ENCODE peak calls at places on chromosomes 3 and 15, in nine cellular contexts. K is GM23338, S is left ventricle myocardium inferior, L is uterus, M is aorta, H is PC-9, C is lung, I is A549, B is MM.1S. G is an unnamed sample. For H3K4me1, the result is how much of the 10 kb centered on the place peaks cover.

GRCh38 chr3:127961963-127962362 is 46.9 kb downstream of the KBTBD12 start:
- DNase-seq in K (peak), S (no peak), L (no peak), M (no peak), H (peak), C (no peak), I (peak), B (no peak), G (no peak)

GRCh38 chr3:119098620-119099222 is 47.2 kb upstream of the TEX55 start:
- DNase-seq in K (peak), S (no peak), L (no peak), M (no peak), H (peak), C (no peak), I (peak), B (peak), G (peak)

GRCh38 chr3:61530355-61530754 is 31.0 kb upstream of the PTPRG start:
- DNase-seq in K (peak), S (no peak), L (no peak), M (no peak), H (peak), C (no peak), I (no peak), B (peak), G (no peak)

GRCh38 chr3:48240000-48240710 is 749 bp upstream of the ZNF589 start:
- DNase-seq in K (peak), S (no peak), L (no peak), M (no peak), H (no peak), C (no peak), I (no peak), B (no peak), G (no peak)

GRCh38 chr3:99023590-99024192 is 122.2 kb upstream of the DCBLD2 start:
- DNase-seq in K (peak), S (no peak), L (no peak), M (no peak), H (no peak), C (no peak), I (peak), B (peak), G (no peak)

GRCh38 chr15:77027697-77028450 is 32.9 kb downstream of the PSTPIP1 start:
- DNase-seq in K (peak), S (no peak), L (peak), M (peak), H (no peak), C (no peak), I (no peak), B (no peak), G (peak)

GRCh38 chr3:133384331-133385027 is 15.4 kb upstream of the BFSP2 start:
- DNase-seq in K (peak), S (peak), L (peak), M (no peak), H (peak), C (peak), I (peak), B (peak), G (no peak)

GRCh38 chr3:50516048-50516871 is 12.8 kb upstream of the CACNA2D2 start:
- DNase-seq in K (peak), S (peak), L (peak), M (no peak), H (no peak), C (peak), I (no peak), B (no peak), G (no peak)

GRCh38 chr15:45522179-45522930 is at the start of gene SLC30A4:
- DNase-seq in K (peak), S (peak), L (peak), M (peak), H (peak), C (peak), I (peak), B (peak), G (peak)

GRCh38 chr15:63473999-63474809 is 30.2 kb upstream of the USP3 start:
- DNase-seq in K (peak), S (no peak), L (no peak), M (no peak), H (no peak), C (no peak), I (no peak), B (peak), G (no peak)

GRCh38 chr3:126354776-126355175 is 2.4 kb downstream of the KLF15 start:
- DNase-seq in K (no peak), S (no peak), L (no peak), M (peak), H (no peak), C (no peak), I (no peak), B (peak), G (no peak)

GRCh38 chr3:124246949-124247348 is 255.0 kb upstream of the ROPN1 start:
- DNase-seq in K (peak), S (no peak), L (no peak), M (no peak), H (no peak), C (no peak), I (peak), B (peak), G (no peak)

GRCh38 chr3:44529927-44530326 is 25.1 kb upstream of the ZKSCAN7 start:
- DNase-seq in K (peak), S (no peak), L (no peak), M (no peak), H (no peak), C (no peak), I (no peak), B (peak), G (no peak)

GRCh38 chr15:48437178-48437577 is 105.9 kb downstream of the DUT start:
- DNase-seq in K (no peak), S (no peak), L (no peak), M (no peak), H (no peak), C (no peak), I (no peak), B (no peak), G (no peak)

GRCh38 chr3:61065451-61066011 is 185.7 kb downstream of the FHIT start:
- DNase-seq in K (no peak), S (no peak), L (no peak), M (no peak), H (no peak), C (no peak), I (no peak), B (no peak), G (no peak)

GRCh38 chr15:63971427-63971805 is 74.9 kb downstream of the DAPK2 start:
- DNase-seq in K (no peak), S (no peak), L (no peak), M (no peak), H (no peak), C (no peak), I (no peak), B (peak), G (no peak)

GRCh38 chr3:73086071-73086494 is 24.6 kb downstream of the EBLN2 start:
- DNase-seq in K (peak), S (no peak), L (peak), M (no peak), H (peak), C (no peak), I (peak), B (peak), G (peak)

GRCh38 chr3:46699846-46700523 is 1.2 kb upstream of the TMIE start:
- DNase-seq in K (no peak), S (peak), L (no peak), M (no peak), H (peak), C (peak), I (no peak), B (no peak), G (no peak)

GRCh38 chr3:194488007-194488742 is 1.4 kb upstream of the ATP13A3 start:
- DNase-seq in K (no peak), S (no peak), L (no peak), M (no peak), H (peak), C (no peak), I (no peak), B (no peak), G (no peak)

GRCh38 chr15:89018235-89018634 is 70.0 kb upstream of the ABHD2 start:
- DNase-seq in K (no peak), S (peak), L (peak), M (peak), H (no peak), C (no peak), I (no peak), B (no peak), G (no peak)

GRCh38 chr15:66744610-66745279 is 42.7 kb downstream of the SMAD6 start:
- DNase-seq in K (peak), S (no peak), L (no peak), M (no peak), H (no peak), C (no peak), I (peak), B (no peak), G (no peak)

GRCh38 chr15:67085818-67086649 is 20.6 kb downstream of the SMAD3 start:
- DNase-seq in K (no peak), S (no peak), L (no peak), M (peak), H (no peak), C (no peak), I (no peak), B (peak), G (no peak)

GRCh38 chr15:83956887-83957286 is 278.7 kb upstream of the GOLGA6L4 start:
- DNase-seq in K (no peak), S (no peak), L (no peak), M (no peak), H (no peak), C (no peak), I (no peak), B (no peak), G (no peak)

GRCh38 chr3:185330644-185331043 is 32.3 kb upstream of the MAP3K13 start:
- DNase-seq in K (peak), S (no peak), L (no peak), M (no peak), H (peak), C (no peak), I (no peak), B (no peak), G (no peak)

GRCh38 chr3:11346416-11346815 is 74.2 kb downstream of the ATG7 start:
- DNase-seq in K (no peak), S (no peak), L (no peak), M (no peak), H (no peak), C (no peak), I (no peak), B (no peak), G (no peak)

GRCh38 chr3:86988235-86988634 is 2.7 kb downstream of the VGLL3 start:
- DNase-seq in K (no peak), S (no peak), L (no peak), M (no peak), H (no peak), C (no peak), I (no peak), B (no peak), G (no peak)

GRCh38 chr15:63203451-63204090 is 14.2 kb downstream of the RAB8B start:
- DNase-seq in K (no peak), S (no peak), L (no peak), M (no peak), H (no peak), C (no peak), I (no peak), B (no peak), G (peak)

GRCh38 chr3:67011414-67012131 is 13.5 kb downstream of the KBTBD8 start:
- DNase-seq in K (peak), S (no peak), L (no peak), M (no peak), H (no peak), C (no peak), I (no peak), B (no peak), G (no peak)

GRCh38 chr3:5330152-5330810 is 142.8 kb downstream of the EDEM1 start:
- DNase-seq in K (no peak), S (no peak), L (no peak), M (no peak), H (no peak), C (no peak), I (peak), B (no peak), G (no peak)

GRCh38 chr3:100516843-100517242 is 24.4 kb downstream of the TMEM45A start:
- DNase-seq in K (no peak), S (no peak), L (no peak), M (no peak), H (no peak), C (no peak), I (no peak), B (no peak), G (no peak)

GRCh38 chr3:139309046-139309660 is 34.7 kb upstream of the MRPS22 start:
- DNase-seq in K (no peak), S (no peak), L (no peak), M (no peak), H (no peak), C (no peak), I (no peak), B (no peak), G (no peak)

GRCh38 chr3:37627951-37628620 is 233.6 kb upstream of the CTDSPL start:
- DNase-seq in K (no peak), S (no peak), L (no peak), M (no peak), H (no peak), C (no peak), I (no peak), B (no peak), G (no peak)

DNA sequence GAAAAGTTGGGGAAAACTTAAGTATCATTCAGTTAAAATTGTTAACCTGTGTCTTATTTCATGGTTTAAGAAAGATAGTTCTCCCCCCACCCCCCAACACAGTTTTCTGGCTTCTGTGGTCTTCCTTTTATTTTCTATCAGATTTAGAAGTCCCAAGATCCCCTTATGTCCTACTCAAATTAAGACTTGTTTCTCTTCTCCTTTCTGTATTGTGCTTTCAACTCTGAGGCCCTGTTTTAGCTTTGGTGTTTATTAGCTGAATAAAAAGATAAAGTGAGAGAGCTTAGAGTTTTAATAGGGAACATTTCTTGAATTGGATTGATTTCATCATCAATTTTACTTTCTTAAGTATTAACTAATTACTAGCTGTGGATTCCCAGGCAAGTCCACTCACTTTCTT is 62.6 kb downstream of the AKAP13 start:
- DNase-seq in K (no peak), S (no peak), L (no peak), M (no peak), H (no peak), C (no peak), I (no peak), B (no peak), G (no peak)
- H3K4me3 ChIP-seq in K (no peak), S (peak), L (no peak), M (no peak), H (no peak), C (no peak), I (no peak), B (no peak), G (no peak)

DNA sequence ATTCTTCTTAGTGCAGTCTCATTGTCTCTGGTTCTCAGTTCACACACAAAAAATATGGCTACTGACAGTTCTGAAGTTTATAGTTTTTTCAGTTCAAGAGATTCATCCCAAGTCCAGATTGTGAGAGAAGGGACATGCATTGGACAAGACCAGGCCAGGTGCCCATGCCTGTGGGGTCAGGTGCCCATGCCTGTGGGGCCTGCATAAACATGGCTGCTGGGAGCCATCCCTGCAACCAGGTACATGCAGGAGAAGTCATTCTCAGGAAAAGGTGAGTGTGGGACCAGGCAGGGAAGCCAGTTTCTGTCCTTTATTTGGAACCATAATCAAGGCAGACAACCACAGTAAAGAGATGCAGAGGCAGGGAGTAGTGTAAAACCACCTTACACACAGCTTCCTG is 6.3 kb upstream of the TM4SF1 start:
- DNase-seq in K (no peak), S (no peak), L (no peak), M (no peak), H (no peak), C (no peak), I (no peak), B (no peak), G (no peak)
- H3K4me1 ChIP-seq in K (under half), S (half or more), L (under half), M (under half), H (half or more), C (under half), I (half or more), B (under half), G (under half)

DNA sequence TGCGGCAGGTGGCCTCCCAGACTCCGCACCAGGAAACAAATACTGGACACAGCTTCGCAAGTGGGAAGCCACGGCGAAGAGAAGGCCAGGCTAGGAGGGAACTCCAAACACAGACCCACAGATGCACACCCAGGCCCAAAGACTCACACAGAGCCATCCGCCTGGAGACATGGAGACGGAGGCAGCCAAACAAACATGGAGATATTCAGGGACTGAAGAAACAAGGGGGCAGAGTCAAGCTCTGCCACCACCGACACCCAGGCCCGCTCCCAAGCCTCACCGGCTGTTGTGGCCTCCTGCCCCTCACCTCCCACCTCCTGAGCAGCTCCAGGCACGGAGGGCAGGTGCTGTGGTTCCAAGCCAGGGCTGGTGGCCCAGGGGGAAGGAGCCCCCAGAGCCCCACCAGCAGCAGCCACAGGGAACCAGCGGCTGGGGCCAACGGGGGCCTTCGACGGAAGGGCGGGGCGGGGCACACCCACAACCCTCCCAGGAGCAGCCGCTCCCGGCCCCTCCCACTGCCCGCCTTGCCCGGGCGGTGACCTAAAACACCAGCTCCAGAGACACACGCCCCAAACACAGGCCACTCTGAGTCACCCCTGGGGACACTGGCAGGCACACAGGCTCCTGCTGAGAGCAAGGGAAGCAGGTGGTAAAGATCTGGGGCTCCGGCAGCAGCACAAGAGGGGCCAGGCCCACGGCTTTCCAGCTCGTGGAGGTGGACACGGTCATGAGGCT is 31.9 kb downstream of the TNK2 start:
- DNase-seq in K (no peak), S (no peak), L (no peak), M (no peak), H (peak), C (peak), I (peak), B (no peak), G (no peak)
- H3K27ac ChIP-seq in K (no peak), S (no peak), L (no peak), M (no peak), H (peak), C (no peak), I (no peak), B (no peak), G (no peak)

DNA sequence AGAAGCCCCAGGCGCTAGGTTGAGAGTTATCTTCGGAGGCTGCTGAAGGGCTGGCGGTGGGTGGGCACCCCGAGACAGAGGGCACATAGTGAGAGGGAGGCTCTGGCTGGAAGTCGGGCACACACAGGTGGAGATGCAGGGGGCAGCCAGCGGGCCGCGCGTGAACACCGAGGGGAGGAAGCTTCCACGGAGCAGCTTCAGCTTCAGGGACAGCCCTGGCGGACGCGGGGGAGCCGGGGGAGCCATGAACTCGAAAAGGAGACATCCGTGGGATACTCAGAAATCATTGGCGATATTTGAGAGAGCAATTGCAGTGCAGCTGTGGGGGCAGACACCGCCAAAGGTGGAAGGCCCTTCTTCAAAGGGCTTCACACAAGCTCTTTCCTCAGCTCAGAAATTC is 204.6 kb downstream of the ATP10A start:
- DNase-seq in K (no peak), S (no peak), L (no peak), M (no peak), H (no peak), C (no peak), I (no peak), B (no peak), G (no peak)
- H3K4me3 ChIP-seq in K (no peak), S (no peak), L (no peak), M (no peak), H (no peak), C (no peak), I (no peak), B (no peak), G (no peak)

DNA sequence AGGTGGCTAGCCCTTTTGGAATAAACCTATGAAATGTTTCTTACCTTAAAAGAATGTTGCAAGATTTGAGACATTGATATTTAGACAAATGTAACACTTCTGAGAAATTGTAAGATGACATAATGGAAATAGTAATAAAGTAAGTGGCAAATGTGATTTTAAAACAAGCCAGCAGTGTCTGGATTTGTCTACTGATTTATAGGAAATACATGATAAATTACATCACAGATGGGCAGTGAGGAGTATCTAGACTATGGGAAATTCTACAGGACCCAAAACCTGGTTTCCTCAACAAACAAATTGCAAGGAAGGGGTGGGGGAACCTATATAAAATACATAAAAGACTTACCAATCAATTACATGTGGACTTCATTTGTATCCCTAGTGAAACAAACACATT is 37.1 kb downstream of the NANOGP8 start:
- DNase-seq in K (no peak), S (no peak), L (no peak), M (no peak), H (no peak), C (no peak), I (no peak), B (no peak), G (no peak)
- H3K4me1 ChIP-seq in K (under half), S (under half), L (under half), M (under half), H (under half), C (under half), I (under half), B (under half), G (under half)

DNA sequence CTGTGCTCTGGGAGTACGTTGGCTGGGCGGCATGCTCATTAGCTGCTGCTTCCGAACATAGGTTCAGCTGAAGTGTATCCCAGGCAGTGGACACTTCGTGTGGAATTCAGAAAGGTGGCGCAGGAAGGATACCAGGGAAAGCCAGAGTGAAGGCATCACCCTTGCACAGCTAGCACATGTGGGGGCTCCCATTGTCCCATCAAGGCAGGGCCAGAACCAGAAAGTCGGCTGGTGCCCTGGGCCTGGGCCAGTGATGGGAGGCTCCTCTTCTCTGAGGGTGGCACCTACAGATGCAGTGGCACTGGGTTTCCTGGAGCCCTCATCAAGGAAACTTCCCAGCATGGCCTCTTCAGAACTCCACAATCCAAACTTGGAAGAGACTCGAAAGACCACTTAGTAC is 56.6 kb downstream of the PGPEP1L start:
- DNase-seq in K (no peak), S (no peak), L (no peak), M (no peak), H (no peak), C (no peak), I (no peak), B (no peak), G (no peak)
- H3K27ac ChIP-seq in K (no peak), S (no peak), L (peak), M (no peak), H (no peak), C (no peak), I (no peak), B (no peak), G (no peak)

G was measured in CD8-positive, alpha-beta memory T cell.